ENCODE peak calls at places on chromosomes 7 and 10, in seven cellular contexts. I is heart right ventricle, M is ELR, Y is T-helper 2 cell, J is thyroid gland, V is D341Med, Q is EL. W is an unnamed sample.

GRCh38 chr7:98281757-98282652 is 519 bp downstream of the BRI3 start:
- DNase-seq in Y (peak; percentile 18), V (peak; percentile 70), M (peak; percentile 33), Q (no peak), I (peak; percentile 38), J (peak; percentile 52), W (no peak)

GRCh38 chr7:42237891-42238531 is 1.0 kb upstream of the GLI3 start:
- DNase-seq in I (peak; percentile 76), Y (no peak), M (peak; percentile 83), J (peak; percentile 74), V (peak; percentile 46), Q (peak; percentile 71), W (no peak)

GRCh38 chr7:54629771-54630170 is 87.6 kb downstream of the VSTM2A start:
- DNase-seq in M (no peak), I (no peak), V (no peak), J (no peak), Q (no peak), Y (no peak), W (no peak)

GRCh38 chr7:148042935-148043334 is 547.6 kb upstream of the C7orf33 start:
- DNase-seq in V (no peak), Y (no peak), I (no peak), J (no peak), M (no peak), Q (no peak), W (no peak)

GRCh38 chr10:98510412-98510995 is 63.8 kb upstream of the HPS1 start:
- DNase-seq in I (no peak), Q (no peak), V (no peak), J (no peak), Y (no peak), M (no peak), W (no peak)

GRCh38 chr7:149753370-149754233 is 19.8 kb downstream of the ZNF467 start:
- DNase-seq in V (peak; percentile 74), Y (no peak), Q (peak; percentile 24), M (peak; percentile 43), J (peak; percentile 46), I (peak; percentile 40), W (no peak)

GRCh38 chr7:112052993-112053392 is 153.2 kb downstream of the DOCK4 start:
- DNase-seq in Y (no peak), V (no peak), I (no peak), J (no peak), M (peak; percentile 10), Q (no peak), W (no peak)

GRCh38 chr7:140294454-140294853 is 103.9 kb downstream of the SLC37A3 start:
- DNase-seq in Y (no peak), I (no peak), Q (no peak), M (no peak), J (no peak), V (no peak), W (no peak)

GRCh38 chr10:87094373-87095240 is at the start of the genes GLUD1 and SHLD2:
- DNase-seq in M (peak; percentile 92), J (peak; percentile 95), V (peak; percentile 88), Q (peak; percentile 91), I (peak; percentile 91), Y (peak; percentile 78), W (peak; percentile 76)

GRCh38 chr7:17651926-17652385 is 288.3 kb downstream of the SNX13 start:
- DNase-seq in I (peak; percentile 52), J (no peak), V (no peak), Q (peak; percentile 80), Y (no peak), M (peak; percentile 76), W (no peak)

GRCh38 chr10:123909866-123910265 is 18.3 kb upstream of the CPXM2 start:
- DNase-seq in I (no peak), Q (no peak), J (no peak), V (no peak), Y (no peak), M (no peak), W (no peak)

GRCh38 chr7:73638921-73639320 is 14.6 kb upstream of the MLXIPL start:
- DNase-seq in Q (no peak), Y (no peak), I (no peak), M (no peak), V (no peak), J (no peak), W (no peak)

GRCh38 chr10:24645784-24646183 is 77.9 kb downstream of the ARHGAP21 start:
- DNase-seq in J (no peak), M (peak; percentile 58), Q (peak; percentile 31), Y (no peak), V (no peak), I (no peak), W (no peak)

GRCh38 chr7:106012935-106013439 is 49.9 kb downstream of the CDHR3 start:
- DNase-seq in I (no peak), J (no peak), Q (peak; percentile 90), V (no peak), M (peak; percentile 50), Y (no peak), W (no peak)

GRCh38 chr10:7797582-7797981 is 9.6 kb downstream of the ATP5F1C start:
- DNase-seq in Q (peak; percentile 96), V (no peak), M (peak; percentile 93), I (peak; percentile 55), Y (no peak), J (no peak), W (no peak)

GRCh38 chr10:100743626-100744135 is 1.7 kb upstream of the PAX2 start:
- DNase-seq in M (peak; percentile 70), I (peak; percentile 24), Q (peak; percentile 70), V (no peak), Y (peak; percentile 21), J (peak; percentile 46), W (no peak)

GRCh38 chr7:13845601-13846000 is 143.9 kb downstream of the ETV1 start:
- DNase-seq in I (no peak), Q (no peak), Y (no peak), V (no peak), J (no peak), M (peak; percentile 9), W (no peak)

GRCh38 chr7:158008267-158008666 is 579.4 kb downstream of the PTPRN2 start:
- DNase-seq in J (no peak), Q (no peak), I (no peak), M (no peak), Y (no peak), V (no peak), W (no peak)

GRCh38 chr7:130227883-130228575 is 20.4 kb downstream of the SSMEM1 start:
- DNase-seq in Y (no peak), Q (no peak), I (no peak), V (no peak), M (no peak), J (no peak), W (no peak)

GRCh38 chr10:73876157-73876556 is 1.8 kb upstream of the CAMK2G start:
- DNase-seq in Y (no peak), Q (no peak), M (no peak), I (no peak), V (no peak), J (no peak), W (no peak)

GRCh38 chr10:11683529-11684320 is 58.5 kb upstream of the ECHDC3 start:
- DNase-seq in M (no peak), Y (no peak), I (no peak), J (no peak), V (no peak), Q (no peak), W (no peak)

GRCh38 chr10:30028006-30028441 is 31.4 kb downstream of the JCAD start:
- DNase-seq in M (no peak), I (peak; percentile 77), Y (no peak), V (no peak), Q (no peak), J (peak; percentile 96), W (no peak)

GRCh38 chr7:75531359-75531821 is 39.3 kb downstream of the SPDYE5 start:
- DNase-seq in J (no peak), M (peak; percentile 19), Q (peak; percentile 8), I (no peak), V (no peak), Y (no peak), W (no peak)

GRCh38 chr10:60820093-60820769 is 42.0 kb downstream of the CDK1 start:
- DNase-seq in V (no peak), Q (peak; percentile 47), Y (no peak), I (no peak), J (no peak), M (peak; percentile 28), W (no peak)

GRCh38 chr7:42014625-42015412 is 222.2 kb downstream of the GLI3 start:
- DNase-seq in Y (no peak), V (peak; percentile 43), J (no peak), I (no peak), M (peak; percentile 47), Q (peak; percentile 22), W (no peak)

GRCh38 chr7:132034748-132035416 is 478.5 kb upstream of the PODXL start:
- DNase-seq in J (no peak), Q (no peak), V (no peak), I (no peak), M (no peak), Y (no peak), W (no peak)

GRCh38 chr10:13231190-13231589 is 3.0 kb downstream of the UCMA start:
- DNase-seq in Q (no peak), I (no peak), J (no peak), V (no peak), Y (no peak), M (no peak), W (no peak)

GRCh38 chr10:94496010-94496409 is 49.6 kb upstream of the HELLS start:
- DNase-seq in Q (peak; percentile 32), V (no peak), J (no peak), M (peak; percentile 34), I (no peak), Y (no peak), W (no peak)

GRCh38 chr7:159144756-159145543 is at the start of gene VIPR2:
- DNase-seq in V (no peak), Q (no peak), Y (no peak), M (no peak), I (no peak), J (no peak), W (no peak)

GRCh38 chr7:51011710-51012350 is 229.1 kb upstream of the GRB10 start:
- DNase-seq in I (no peak), J (no peak), M (no peak), V (no peak), Q (no peak), Y (no peak), W (no peak)

GRCh38 chr10:80075781-80076180 is 2.7 kb upstream of the TMEM254 start:
- DNase-seq in J (no peak), I (no peak), Y (no peak), M (peak; percentile 71), Q (peak; percentile 34), V (no peak), W (no peak)

W was measured in memory B cell.